ENCODE peak calls at places on chromosomes 16 and 17, in four cellular contexts. K is GM12865, J is kidney, O is H1. H is an unnamed sample.

GRCh38 chr17:79000396-79001189 is 9.0 kb downstream of the CANT1 start:
- DNase-seq in K (no peak), J (peak; percentile 59), O (no peak), H (no peak)

GRCh38 chr17:10115536-10115932 is 82.9 kb downstream of the GAS7 start:
- DNase-seq in K (no peak), J (no peak), O (no peak), H (no peak)

GRCh38 chr16:31221357-31222160 is 4.6 kb upstream of the PYDC1 start:
- DNase-seq in K (no peak), J (no peak), O (no peak), H (no peak)

GRCh38 chr17:58120195-58120822 is 27.9 kb upstream of the OR4D1 start:
- DNase-seq in K (peak; percentile 66), J (no peak), O (peak; percentile 59), H (no peak)

GRCh38 chr16:8858994-8859912 is 9.6 kb downstream of the CARHSP1 start:
- DNase-seq in K (no peak), J (peak; percentile 72), O (no peak), H (no peak)

GRCh38 chr16:72878301-72879269 is 169.3 kb downstream of the ZFHX3 start:
- DNase-seq in K (no peak), J (no peak), O (no peak), H (no peak)

GRCh38 chr17:76909971-76910760 is 42.0 kb downstream of the MGAT5B start:
- DNase-seq in K (peak; percentile 20), J (peak; percentile 68), O (peak; percentile 91), H (no peak)

GRCh38 chr17:45184144-45184543 is 22.5 kb downstream of the HEXIM2 start:
- DNase-seq in K (no peak), J (no peak), O (no peak), H (no peak)

GRCh38 chr17:45307290-45308015 is 9.4 kb downstream of the MAP3K14 start:
- DNase-seq in K (peak; percentile 91), J (no peak), O (no peak), H (no peak)

GRCh38 chr16:3645504-3646347 is 8.8 kb upstream of the DNASE1 start:
- DNase-seq in K (no peak), J (no peak), O (peak; percentile 70), H (no peak)

GRCh38 chr17:31534223-31534888 is 142.9 kb downstream of the RAB11FIP4 start:
- DNase-seq in K (no peak), J (no peak), O (no peak), H (peak; percentile 39)

GRCh38 chr17:46949291-46950174 is 26.6 kb downstream of the GOSR2 start:
- DNase-seq in K (no peak), J (no peak), O (no peak), H (no peak)

GRCh38 chr16:53995378-53995777 is 291.2 kb downstream of the IRX3 start:
- DNase-seq in K (no peak), J (no peak), O (no peak), H (no peak)

GRCh38 chr17:61574542-61575351 is 16.3 kb downstream of the NACA2 start:
- DNase-seq in K (peak; percentile 6), J (no peak), O (no peak), H (no peak)

GRCh38 chr16:67723151-67723915 is 4.2 kb upstream of the GFOD2 start:
- DNase-seq in K (no peak), J (no peak), O (no peak), H (no peak)

GRCh38 chr17:7294614-7295153 is at the start of gene YBX2:
- DNase-seq in K (peak; percentile 69), J (peak; percentile 91), O (peak; percentile 97), H (peak; percentile 37)

GRCh38 chr17:80856863-80857488 is 134.7 kb upstream of the CHMP6 start:
- DNase-seq in K (no peak), J (no peak), O (no peak), H (no peak)

GRCh38 chr17:73189417-73190099 is 3.3 kb upstream of the COG1 start:
- DNase-seq in K (peak; percentile 38), J (no peak), O (no peak), H (no peak)

GRCh38 chr16:53821957-53822625 is 118.1 kb downstream of the FTO start:
- DNase-seq in K (no peak), J (no peak), O (no peak), H (no peak)

GRCh38 chr17:28405632-28406477 is at the start of gene SLC46A1:
- DNase-seq in K (peak; percentile 59), J (peak; percentile 82), O (peak; percentile 87), H (peak; percentile 53)

GRCh38 chr17:7173687-7174602 is 5.2 kb downstream of the ASGR1 start:
- DNase-seq in K (no peak), J (peak; percentile 83), O (peak; percentile 88), H (no peak)

GRCh38 chr16:50692999-50693781 is at the start of gene NOD2:
- DNase-seq in K (peak; percentile 32), J (peak; percentile 76), O (peak; percentile 61), H (no peak)

GRCh38 chr16:47143329-47143676 is 442 bp downstream of the NETO2 start:
- DNase-seq in K (peak; percentile 88), J (peak; percentile 75), O (peak; percentile 91), H (no peak)

GRCh38 chr17:606501-607243 is 108.0 kb downstream of the VPS53 start:
- DNase-seq in K (no peak), J (no peak), O (no peak), H (no peak)

GRCh38 chr16:75304521-75305363 is 53.3 kb upstream of the BCAR1 start:
- DNase-seq in K (no peak), J (peak; percentile 88), O (no peak), H (no peak)

GRCh38 chr17:32558328-32558955 is 71.6 kb downstream of the CDK5R1 start:
- DNase-seq in K (peak; percentile 43), J (no peak), O (no peak), H (no peak)

GRCh38 chr17:30323895-30324319 is 9.9 kb downstream of the TMIGD1 start:
- DNase-seq in K (peak; percentile 24), J (no peak), O (no peak), H (peak; percentile 51)

DNA sequence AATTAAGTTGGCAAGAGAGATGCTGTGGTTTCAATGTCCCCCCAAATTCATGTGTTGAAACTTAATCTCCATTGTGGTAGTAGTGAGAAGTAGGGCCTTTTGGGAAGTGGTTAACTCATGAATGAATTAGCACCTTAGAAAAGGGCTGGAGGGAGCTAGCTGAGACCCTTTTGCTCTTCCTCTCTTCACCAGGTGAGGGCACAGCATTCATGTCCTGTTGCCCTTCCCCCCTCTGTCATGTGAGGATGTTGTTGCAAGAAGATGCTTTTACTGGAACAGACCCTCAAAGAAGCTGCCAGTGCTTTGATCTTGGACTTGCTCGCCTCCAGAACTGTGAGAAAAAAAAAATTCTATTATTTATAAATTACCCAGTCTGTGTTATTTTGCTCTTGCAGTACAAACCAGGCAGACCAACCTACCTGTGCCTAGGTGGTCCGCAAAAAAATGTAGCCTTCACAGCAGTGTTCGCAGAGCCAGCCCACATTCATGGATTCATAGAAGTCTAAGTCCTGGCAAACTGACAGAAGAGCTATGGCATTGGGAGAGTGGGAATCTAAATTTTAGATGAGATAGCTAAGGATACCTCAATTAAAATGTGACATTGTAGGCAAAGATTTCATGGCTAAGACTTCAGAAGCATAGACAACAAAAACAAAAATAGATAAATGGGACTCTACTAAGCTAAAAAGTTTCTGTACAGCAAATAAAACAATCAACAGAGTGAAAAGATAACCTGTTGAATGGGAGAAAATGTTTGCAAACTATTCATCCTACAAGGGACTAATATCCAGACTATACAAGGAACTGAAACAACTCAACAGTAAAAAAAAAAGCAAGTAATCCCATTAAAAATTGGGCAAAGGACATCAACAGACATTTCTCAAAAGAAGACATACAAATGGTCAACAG is 32.0 kb upstream of the ABCA5 start:
- DNase-seq in K (peak; percentile 67), J (no peak), O (no peak), H (no peak)
- TF ChIP-seq CTCF in K (peak; percentile 42), J (no peak), O (peak; percentile 79), H (no peak)

GRCh38 chr17:42312035-42312284 is 23.7 kb downstream of the STAT5A start:
- DNase-seq in K (no peak), J (no peak), O (no peak), H (no peak)
- TF ChIP-seq CTCF in K (no peak), J (no peak), O (no peak), H (no peak)

GRCh38 chr17:41338961-41339485 is 11.6 kb downstream of the KRT33A start:
- DNase-seq in K (peak; percentile 57), J (no peak), O (peak; percentile 3), H (no peak)
- TF ChIP-seq CTCF in K (no peak), J (no peak), O (no peak), H (no peak)

GRCh38 chr17:20961551-20961950 is 81.3 kb downstream of the USP22 start:
- DNase-seq in K (no peak), J (no peak), O (no peak), H (no peak)

GRCh38 chr17:20965492-20965891 is 77.3 kb downstream of the USP22 start:
- DNase-seq in K (no peak), J (no peak), O (no peak), H (no peak)

GRCh38 chr17:20966869-20967268 is 75.9 kb downstream of the USP22 start:
- DNase-seq in K (peak; percentile 64), J (no peak), O (no peak), H (no peak)

GRCh38 chr17:20955437-20956323 is 87.1 kb downstream of the USP22 start:
- DNase-seq in K (no peak), J (no peak), O (no peak), H (no peak)

GRCh38 chr17:20960871-20961270 is 81.9 kb downstream of the USP22 start:
- DNase-seq in K (no peak), J (no peak), O (no peak), H (no peak)
- TF ChIP-seq CTCF in K (no peak), J (no peak), O (no peak), H (no peak)

H was measured in omental fat pad.